ENCODE peak calls at places on chromosomes 3 and 15, in five cellular contexts. One of them, this sample, is unnamed.

GRCh38 chr3:53534996-53535395 is 40.6 kb downstream of the CACNA1D start:
- DNase-seq in K562: no peak
- DNase-seq in GM12878: no peak
- DNase-seq in heart right ventricle: no peak
- DNase-seq in psoas muscle: no peak
- DNase-seq in this sample: no peak

GRCh38 chr15:87777054-87777498 is 479.5 kb downstream of the NTRK3 start:
- DNase-seq in GM12878: no peak
- DNase-seq in heart right ventricle: no peak
- DNase-seq in psoas muscle: peak; percentile 20
- DNase-seq in K562: peak; percentile 20
- DNase-seq in this sample: peak; percentile 65

GRCh38 chr3:43695443-43695842 is 4.7 kb downstream of the ABHD5 start:
- DNase-seq in heart right ventricle: no peak
- DNase-seq in K562: no peak
- DNase-seq in psoas muscle: no peak
- DNase-seq in GM12878: no peak
- DNase-seq in this sample: no peak

GRCh38 chr3:30567139-30567753 is 39.2 kb upstream of the TGFBR2 start:
- DNase-seq in K562: no peak
- DNase-seq in psoas muscle: no peak
- DNase-seq in GM12878: no peak
- DNase-seq in heart right ventricle: no peak
- DNase-seq in this sample: no peak

GRCh38 chr15:49852756-49853155 is 231.9 kb downstream of the DTWD1 start:
- DNase-seq in heart right ventricle: no peak
- DNase-seq in GM12878: no peak
- DNase-seq in psoas muscle: no peak
- DNase-seq in K562: no peak
- DNase-seq in this sample: no peak

GRCh38 chr3:156233875-156234274 is 113.5 kb downstream of the KCNAB1 start:
- DNase-seq in K562: no peak
- DNase-seq in GM12878: no peak
- DNase-seq in heart right ventricle: no peak
- DNase-seq in psoas muscle: no peak
- DNase-seq in this sample: no peak

GRCh38 chr3:157079677-157080369 is 80.1 kb downstream of the CCNL1 start:
- DNase-seq in heart right ventricle: no peak
- DNase-seq in K562: no peak
- DNase-seq in psoas muscle: no peak
- DNase-seq in GM12878: no peak
- DNase-seq in this sample: peak; percentile 54

GRCh38 chr3:172782235-172782634 is 31.7 kb downstream of the ECT2 start:
- DNase-seq in psoas muscle: no peak
- DNase-seq in GM12878: no peak
- DNase-seq in heart right ventricle: no peak
- DNase-seq in K562: no peak
- DNase-seq in this sample: no peak

GRCh38 chr3:135216659-135217058 is 421.6 kb downstream of the EPHB1 start:
- DNase-seq in K562: no peak
- DNase-seq in heart right ventricle: no peak
- DNase-seq in GM12878: no peak
- DNase-seq in psoas muscle: no peak
- DNase-seq in this sample: no peak

GRCh38 chr3:121274411-121274810 is 271.4 kb downstream of the POLQ start:
- DNase-seq in psoas muscle: no peak
- DNase-seq in heart right ventricle: no peak
- DNase-seq in GM12878: no peak
- DNase-seq in K562: no peak
- DNase-seq in this sample: no peak

GRCh38 chr3:144031938-144032337 is 60.3 kb downstream of the DIPK2A start:
- DNase-seq in psoas muscle: peak; percentile 66
- DNase-seq in K562: no peak
- DNase-seq in GM12878: no peak
- DNase-seq in heart right ventricle: peak; percentile 39
- DNase-seq in this sample: peak; percentile 72

GRCh38 chr15:80619677-80620076 is 75.4 kb upstream of the ABHD17C start:
- DNase-seq in GM12878: no peak
- DNase-seq in heart right ventricle: no peak
- DNase-seq in K562: no peak
- DNase-seq in psoas muscle: no peak
- DNase-seq in this sample: no peak

GRCh38 chr3:69410301-69410700 is 24.4 kb upstream of the FRMD4B start:
- DNase-seq in heart right ventricle: no peak
- DNase-seq in GM12878: peak; percentile 61
- DNase-seq in psoas muscle: peak; percentile 56
- DNase-seq in K562: peak; percentile 51
- DNase-seq in this sample: peak; percentile 85

GRCh38 chr15:45181491-45182285 is 6.1 kb downstream of the SHF start:
- DNase-seq in K562: no peak
- DNase-seq in psoas muscle: no peak
- DNase-seq in GM12878: no peak
- DNase-seq in heart right ventricle: no peak
- DNase-seq in this sample: no peak

GRCh38 chr3:179971280-179971679 is 65.5 kb downstream of the PEX5L start:
- DNase-seq in heart right ventricle: no peak
- DNase-seq in K562: no peak
- DNase-seq in GM12878: no peak
- DNase-seq in psoas muscle: no peak
- DNase-seq in this sample: no peak

GRCh38 chr3:157999246-157999645 is 107.0 kb downstream of the SHOX2 start:
- DNase-seq in psoas muscle: no peak
- DNase-seq in K562: no peak
- DNase-seq in GM12878: no peak
- DNase-seq in heart right ventricle: no peak
- DNase-seq in this sample: no peak

GRCh38 chr15:50862553-50862952 is 45.9 kb upstream of the AP4E1 start:
- DNase-seq in heart right ventricle: no peak
- DNase-seq in GM12878: no peak
- DNase-seq in K562: no peak
- DNase-seq in psoas muscle: no peak
- DNase-seq in this sample: no peak

GRCh38 chr3:51498871-51499790 is 684 bp downstream of the DCAF1 start:
- DNase-seq in K562: peak; percentile 92
- DNase-seq in heart right ventricle: peak; percentile 93
- DNase-seq in psoas muscle: peak; percentile 94
- DNase-seq in GM12878: peak; percentile 70
- DNase-seq in this sample: peak; percentile 94

GRCh38 chr15:45631831-45632230 is 3.0 kb upstream of the SQOR start:
- DNase-seq in psoas muscle: no peak
- DNase-seq in heart right ventricle: no peak
- DNase-seq in GM12878: no peak
- DNase-seq in K562: no peak
- DNase-seq in this sample: no peak

DNA sequence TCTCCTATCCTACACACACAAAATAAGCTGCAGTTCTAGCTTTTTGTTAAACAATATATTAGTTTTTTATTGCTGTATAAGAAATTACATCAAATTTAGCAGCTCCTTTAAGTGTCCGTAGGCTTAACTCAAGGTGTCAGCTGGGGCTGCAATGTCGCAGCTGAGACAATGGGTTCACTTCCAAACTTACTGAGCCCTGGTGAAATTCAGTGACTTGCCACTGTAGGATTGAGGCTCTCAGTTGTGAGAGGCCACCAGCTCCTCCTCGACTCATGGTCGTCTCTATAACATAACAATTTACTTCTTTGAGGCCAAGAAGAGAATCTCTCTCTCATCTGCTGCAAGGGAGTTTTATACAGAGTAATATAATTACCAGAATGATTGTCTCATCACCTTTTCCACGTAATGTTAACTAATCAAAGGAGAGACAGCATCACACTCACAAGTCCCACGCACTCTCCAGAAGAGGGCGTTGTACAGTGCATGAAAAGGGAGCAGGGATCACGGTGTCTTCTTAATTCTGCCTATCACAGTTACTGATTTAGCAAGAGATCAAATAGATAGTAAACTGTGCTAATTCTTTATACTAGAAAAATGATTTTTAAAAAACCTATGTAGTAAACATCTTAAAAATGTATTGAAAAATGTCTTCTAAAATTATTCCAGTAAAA is 735.6 kb upstream of the GBE1 start:
- DNase-seq in heart right ventricle: no peak
- DNase-seq in GM12878: no peak
- DNase-seq in psoas muscle: no peak
- DNase-seq in K562: no peak
- DNase-seq in this sample: no peak
- H3K4me1 ChIP-seq in heart right ventricle: no peaks in the 10 kb centered on the region
- H3K4me1 ChIP-seq in GM12878: no peaks in the 10 kb centered on the region
- H3K4me1 ChIP-seq in psoas muscle: no peaks in the 10 kb centered on the region
- H3K4me1 ChIP-seq in K562: no peaks in the 10 kb centered on the region
- H3K4me1 ChIP-seq in this sample: no peaks in the 10 kb centered on the region

GRCh38 chr15:28075482-28076029 is 23.6 kb downstream of the OCA2 start:
- DNase-seq in K562: no peak
- DNase-seq in psoas muscle: no peak
- DNase-seq in GM12878: no peak
- DNase-seq in heart right ventricle: no peak
- DNase-seq in this sample: no peak

GRCh38 chr15:28080386-28080785 is 18.7 kb downstream of the OCA2 start:
- DNase-seq in K562: no peak
- DNase-seq in GM12878: no peak
- DNase-seq in heart right ventricle: no peak
- DNase-seq in psoas muscle: no peak
- DNase-seq in this sample: no peak

GRCh38 chr15:28081594-28081993 is 17.5 kb downstream of the OCA2 start:
- DNase-seq in heart right ventricle: no peak
- DNase-seq in GM12878: no peak
- DNase-seq in psoas muscle: no peak
- DNase-seq in K562: no peak
- DNase-seq in this sample: no peak

GRCh38 chr15:28082891-28083688 is 16.0 kb downstream of the OCA2 start:
- DNase-seq in GM12878: no peak
- DNase-seq in heart right ventricle: no peak
- DNase-seq in psoas muscle: no peak
- DNase-seq in K562: no peak
- DNase-seq in this sample: no peak

DNA sequence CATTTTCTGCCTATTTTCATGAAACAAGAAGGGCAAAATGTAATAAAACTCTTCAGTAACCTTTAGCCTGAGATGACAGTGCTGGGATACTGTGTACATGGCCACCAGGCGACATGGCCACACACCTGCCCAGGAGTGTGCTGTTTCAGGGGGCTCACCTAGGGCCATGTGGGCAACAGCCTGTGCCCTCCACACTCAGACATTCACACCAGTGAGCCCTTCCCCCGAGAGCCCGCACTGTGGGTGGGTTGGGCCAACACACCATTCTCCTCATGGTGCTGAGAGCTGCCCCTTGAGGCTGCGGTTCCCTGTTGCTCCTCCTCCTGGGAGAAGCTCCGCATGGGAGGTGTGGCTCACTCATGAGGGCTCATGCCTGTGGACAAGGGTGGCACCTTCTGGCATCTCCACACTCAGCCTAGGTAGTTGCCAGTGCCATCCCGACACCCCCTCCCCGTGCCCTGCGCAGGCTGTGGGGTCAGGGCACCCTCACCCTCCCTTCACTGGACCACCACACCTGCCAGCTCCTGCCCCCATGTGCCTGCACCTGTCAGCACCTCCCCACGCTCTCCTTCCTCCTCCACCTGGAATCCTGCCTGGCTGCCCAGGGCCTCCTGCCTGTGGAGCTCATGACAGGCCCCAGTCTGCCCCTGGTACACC is 19.7 kb downstream of the OCA2 start:
- DNase-seq in GM12878: no peak
- DNase-seq in K562: no peak
- DNase-seq in psoas muscle: no peak
- DNase-seq in heart right ventricle: no peak
- DNase-seq in this sample: no peak
- H3K4me3 ChIP-seq in GM12878: no peak overlapping the region
- H3K4me3 ChIP-seq in K562: no peak overlapping the region
- H3K4me3 ChIP-seq in psoas muscle: no peak overlapping the region
- H3K4me3 ChIP-seq in heart right ventricle: no peak overlapping the region
- H3K4me3 ChIP-seq in this sample: no peak overlapping the region

GRCh38 chr15:93025625-93025982 is 63.4 kb downstream of the RGMA start:
- DNase-seq in heart right ventricle: no peak
- DNase-seq in psoas muscle: no peak
- DNase-seq in K562: no peak
- DNase-seq in GM12878: no peak
- DNase-seq in this sample: no peak

GRCh38 chr15:93028111-93028631 is 60.8 kb downstream of the RGMA start:
- DNase-seq in heart right ventricle: no peak
- DNase-seq in GM12878: no peak
- DNase-seq in psoas muscle: no peak
- DNase-seq in K562: no peak
- DNase-seq in this sample: peak; percentile 59

GRCh38 chr15:93026359-93026758 is 62.7 kb downstream of the RGMA start:
- DNase-seq in K562: no peak
- DNase-seq in psoas muscle: no peak
- DNase-seq in GM12878: no peak
- DNase-seq in heart right ventricle: no peak
- DNase-seq in this sample: peak; percentile 58

GRCh38 chr15:93028632-93029612 is 60.1 kb downstream of the RGMA start:
- DNase-seq in GM12878: no peak
- DNase-seq in heart right ventricle: peak; percentile 86
- DNase-seq in K562: no peak
- DNase-seq in psoas muscle: peak; percentile 92
- DNase-seq in this sample: peak; percentile 94

DNA sequence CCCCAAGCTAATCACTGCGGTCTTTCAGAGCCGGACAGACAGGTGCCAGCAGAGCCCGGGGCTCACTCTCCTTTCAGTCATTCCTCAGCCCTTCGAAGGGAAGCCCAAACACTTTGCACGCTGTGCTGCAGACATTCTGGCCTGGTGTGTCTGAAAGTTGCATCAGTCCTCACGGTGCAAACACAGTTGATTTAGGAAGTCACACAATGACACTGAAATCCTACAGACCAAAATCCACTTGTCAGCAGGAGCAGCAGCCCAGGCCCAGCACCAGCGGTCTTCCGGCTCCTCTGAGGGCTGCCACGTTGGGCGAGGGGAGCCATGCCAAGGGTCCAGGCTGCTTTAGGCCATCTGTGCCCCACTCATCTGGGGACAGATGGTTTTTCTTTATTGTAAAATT is 61.6 kb downstream of the RGMA start:
- DNase-seq in heart right ventricle: no peak
- DNase-seq in psoas muscle: no peak
- DNase-seq in GM12878: no peak
- DNase-seq in K562: no peak
- DNase-seq in this sample: peak; percentile 61
- H3K27ac ChIP-seq in heart right ventricle: peak overlapping the region; percentile 88
- H3K27ac ChIP-seq in psoas muscle: peak overlapping the region; percentile 90
- H3K27ac ChIP-seq in GM12878: no peak overlapping the region
- H3K27ac ChIP-seq in K562: no peak overlapping the region
- H3K27ac ChIP-seq in this sample: peak overlapping the region; percentile 79

DNA sequence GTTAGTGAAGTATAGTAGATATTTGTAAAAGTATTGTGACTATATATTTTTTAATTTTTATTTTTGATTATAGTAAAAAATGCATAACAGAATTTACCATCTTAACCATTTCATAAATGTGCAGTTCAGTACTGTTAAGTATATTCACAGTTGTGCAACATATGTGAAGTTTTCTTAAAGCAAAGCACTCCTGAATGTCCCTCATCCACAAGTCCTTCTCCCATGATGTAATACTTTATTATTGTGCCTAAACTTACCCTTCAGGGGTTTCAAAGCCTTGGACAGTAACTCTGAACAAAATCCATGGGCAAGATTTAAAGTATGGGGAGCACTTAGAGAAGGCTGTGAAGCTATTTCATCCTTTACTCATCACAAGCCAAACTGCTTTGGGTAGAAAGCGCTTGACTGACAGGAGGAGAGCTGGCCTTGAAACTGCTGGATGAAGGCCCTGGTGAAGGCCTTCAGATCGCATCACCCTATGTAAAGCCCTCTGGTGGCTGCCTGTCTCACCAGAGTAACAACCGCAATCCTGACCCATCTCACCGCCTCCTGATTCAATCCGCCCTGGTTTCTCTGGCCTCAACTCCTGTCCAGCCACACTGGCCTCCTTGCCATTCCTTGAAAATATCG is 28.0 kb downstream of the LSM3 start:
- DNase-seq in heart right ventricle: no peak
- DNase-seq in psoas muscle: no peak
- DNase-seq in K562: peak; percentile 71
- DNase-seq in GM12878: no peak
- DNase-seq in this sample: no peak
- H3K4me1 ChIP-seq in heart right ventricle: peaks cover 15% of the 10 kb centered on the region
- H3K4me1 ChIP-seq in psoas muscle: peaks cover 27% of the 10 kb centered on the region
- H3K4me1 ChIP-seq in K562: peaks cover 45% of the 10 kb centered on the region
- H3K4me1 ChIP-seq in GM12878: no peaks in the 10 kb centered on the region
- H3K4me1 ChIP-seq in this sample: peaks cover 40% of the 10 kb centered on the region

This sample was measured in right atrium auricular region.